ENCODE peak calls at places on chromosomes 3 and 15, in seven cellular contexts. One of them, this sample, is unnamed.

GRCh38 chr15:45948226-45948625 is 313.4 kb downstream of the SQOR start:
- DNase-seq in Right ventricle myocardium superior: no peak
- DNase-seq in neuronal stem cell: no peak
- DNase-seq in stimulated activated CD8-positive, alpha-beta memory T cell treated with anti-CD3 and anti-CD28 coated beads, Interleukin-7, amount 100 ng/mL, for 4 hours: no peak
- DNase-seq in lower lobe of right lung: no peak
- DNase-seq in activated T-cell treated with anti-CD3 and anti-CD28 coated beads for 1 hour: no peak
- DNase-seq in AG20443: no peak
- DNase-seq in this sample: no peak

GRCh38 chr15:41816788-41817187 is 11.1 kb upstream of the JMJD7 start:
- DNase-seq in Right ventricle myocardium superior: no peak
- DNase-seq in neuronal stem cell: no peak
- DNase-seq in stimulated activated CD8-positive, alpha-beta memory T cell treated with anti-CD3 and anti-CD28 coated beads, Interleukin-7, amount 100 ng/mL, for 4 hours: no peak
- DNase-seq in lower lobe of right lung: no peak
- DNase-seq in activated T-cell treated with anti-CD3 and anti-CD28 coated beads for 1 hour: no peak
- DNase-seq in AG20443: no peak
- DNase-seq in this sample: peak

GRCh38 chr15:22907161-22907950 is 68.9 kb downstream of the NIPA2 start:
- DNase-seq in Right ventricle myocardium superior: no peak
- DNase-seq in neuronal stem cell: no peak
- DNase-seq in stimulated activated CD8-positive, alpha-beta memory T cell treated with anti-CD3 and anti-CD28 coated beads, Interleukin-7, amount 100 ng/mL, for 4 hours: no peak
- DNase-seq in lower lobe of right lung: no peak
- DNase-seq in activated T-cell treated with anti-CD3 and anti-CD28 coated beads for 1 hour: no peak
- DNase-seq in AG20443: no peak
- DNase-seq in this sample: no peak

GRCh38 chr3:141262306-141262705 is 30.7 kb downstream of the PXYLP1 start:
- DNase-seq in Right ventricle myocardium superior: no peak
- DNase-seq in neuronal stem cell: no peak
- DNase-seq in stimulated activated CD8-positive, alpha-beta memory T cell treated with anti-CD3 and anti-CD28 coated beads, Interleukin-7, amount 100 ng/mL, for 4 hours: no peak
- DNase-seq in lower lobe of right lung: no peak
- DNase-seq in activated T-cell treated with anti-CD3 and anti-CD28 coated beads for 1 hour: no peak
- DNase-seq in AG20443: peak
- DNase-seq in this sample: no peak

GRCh38 chr15:90930861-90931629 is 1.3 kb downstream of the HDDC3 start:
- DNase-seq in Right ventricle myocardium superior: no peak
- DNase-seq in neuronal stem cell: no peak
- DNase-seq in stimulated activated CD8-positive, alpha-beta memory T cell treated with anti-CD3 and anti-CD28 coated beads, Interleukin-7, amount 100 ng/mL, for 4 hours: no peak
- DNase-seq in lower lobe of right lung: no peak
- DNase-seq in activated T-cell treated with anti-CD3 and anti-CD28 coated beads for 1 hour: no peak
- DNase-seq in AG20443: no peak
- DNase-seq in this sample: no peak

GRCh38 chr3:39812537-39812936 is 3.1 kb downstream of the MYRIP start:
- DNase-seq in Right ventricle myocardium superior: no peak
- DNase-seq in neuronal stem cell: no peak
- DNase-seq in stimulated activated CD8-positive, alpha-beta memory T cell treated with anti-CD3 and anti-CD28 coated beads, Interleukin-7, amount 100 ng/mL, for 4 hours: no peak
- DNase-seq in lower lobe of right lung: no peak
- DNase-seq in activated T-cell treated with anti-CD3 and anti-CD28 coated beads for 1 hour: no peak
- DNase-seq in AG20443: no peak
- DNase-seq in this sample: no peak

GRCh38 chr3:101340591-101340990 is 20.2 kb upstream of the IMPG2 start:
- DNase-seq in Right ventricle myocardium superior: no peak
- DNase-seq in neuronal stem cell: no peak
- DNase-seq in stimulated activated CD8-positive, alpha-beta memory T cell treated with anti-CD3 and anti-CD28 coated beads, Interleukin-7, amount 100 ng/mL, for 4 hours: no peak
- DNase-seq in lower lobe of right lung: no peak
- DNase-seq in activated T-cell treated with anti-CD3 and anti-CD28 coated beads for 1 hour: no peak
- DNase-seq in AG20443: no peak
- DNase-seq in this sample: no peak

GRCh38 chr15:45314960-45315359 is 62.9 kb downstream of the SLC28A2 start:
- DNase-seq in Right ventricle myocardium superior: no peak
- DNase-seq in neuronal stem cell: no peak
- DNase-seq in stimulated activated CD8-positive, alpha-beta memory T cell treated with anti-CD3 and anti-CD28 coated beads, Interleukin-7, amount 100 ng/mL, for 4 hours: no peak
- DNase-seq in lower lobe of right lung: no peak
- DNase-seq in activated T-cell treated with anti-CD3 and anti-CD28 coated beads for 1 hour: no peak
- DNase-seq in AG20443: peak
- DNase-seq in this sample: no peak

GRCh38 chr3:30440147-30440604 is 166.2 kb upstream of the TGFBR2 start:
- DNase-seq in Right ventricle myocardium superior: no peak
- DNase-seq in neuronal stem cell: no peak
- DNase-seq in stimulated activated CD8-positive, alpha-beta memory T cell treated with anti-CD3 and anti-CD28 coated beads, Interleukin-7, amount 100 ng/mL, for 4 hours: no peak
- DNase-seq in lower lobe of right lung: no peak
- DNase-seq in activated T-cell treated with anti-CD3 and anti-CD28 coated beads for 1 hour: no peak
- DNase-seq in AG20443: peak
- DNase-seq in this sample: no peak

GRCh38 chr3:30496496-30496966 is 109.9 kb upstream of the TGFBR2 start:
- DNase-seq in Right ventricle myocardium superior: peak
- DNase-seq in neuronal stem cell: no peak
- DNase-seq in stimulated activated CD8-positive, alpha-beta memory T cell treated with anti-CD3 and anti-CD28 coated beads, Interleukin-7, amount 100 ng/mL, for 4 hours: no peak
- DNase-seq in lower lobe of right lung: no peak
- DNase-seq in activated T-cell treated with anti-CD3 and anti-CD28 coated beads for 1 hour: no peak
- DNase-seq in AG20443: peak
- DNase-seq in this sample: peak

GRCh38 chr15:65189102-65189740 is 4.1 kb upstream of the CLPX start:
- DNase-seq in Right ventricle myocardium superior: no peak
- DNase-seq in neuronal stem cell: peak
- DNase-seq in stimulated activated CD8-positive, alpha-beta memory T cell treated with anti-CD3 and anti-CD28 coated beads, Interleukin-7, amount 100 ng/mL, for 4 hours: no peak
- DNase-seq in lower lobe of right lung: no peak
- DNase-seq in activated T-cell treated with anti-CD3 and anti-CD28 coated beads for 1 hour: no peak
- DNase-seq in AG20443: peak
- DNase-seq in this sample: no peak